ENCODE peak calls at places on chromosomes 1 and 21, in four cellular contexts. One of them, this sample, is unnamed. For H3K27me3, the result is how much of the 10 kb centered on the place peaks cover.

GRCh38 chr1:155226910-155227260 is 18.4 kb downstream of the MTX1 start:
- DNase-seq in DND-41: no peak
- DNase-seq in IMR-90: peak
- DNase-seq in fibroblast of lung: peak
- DNase-seq in this sample: no peak

GRCh38 chr1:29478046-29478791 is 241.9 kb downstream of the PTPRU start:
- DNase-seq in DND-41: no peak
- DNase-seq in IMR-90: no peak
- DNase-seq in fibroblast of lung: no peak
- DNase-seq in this sample: no peak

GRCh38 chr1:90727917-90728655 is 11.0 kb upstream of the BARHL2 start:
- DNase-seq in fibroblast of lung: no peak
- DNase-seq in IMR-90: no peak
- DNase-seq in DND-41: no peak
- DNase-seq in this sample: no peak

GRCh38 chr1:112448937-112449629 is 53.1 kb downstream of the CTTNBP2NL start:
- DNase-seq in fibroblast of lung: no peak
- DNase-seq in IMR-90: no peak
- DNase-seq in DND-41: no peak
- DNase-seq in this sample: no peak

GRCh38 chr1:246592695-246593094 is 26.4 kb downstream of the CNST start:
- DNase-seq in DND-41: no peak
- DNase-seq in fibroblast of lung: peak
- DNase-seq in IMR-90: peak
- DNase-seq in this sample: no peak

GRCh38 chr1:17233675-17234074 is 15.2 kb upstream of the PADI3 start:
- DNase-seq in fibroblast of lung: peak
- DNase-seq in DND-41: no peak
- DNase-seq in IMR-90: peak
- DNase-seq in this sample: no peak

GRCh38 chr1:153569465-153569864 is 3.8 kb upstream of the S100A2 start:
- DNase-seq in IMR-90: no peak
- DNase-seq in fibroblast of lung: no peak
- DNase-seq in DND-41: no peak
- DNase-seq in this sample: no peak

GRCh38 chr1:77230051-77230450 is 10.8 kb upstream of the PIGK start:
- DNase-seq in IMR-90: peak
- DNase-seq in DND-41: no peak
- DNase-seq in fibroblast of lung: no peak
- DNase-seq in this sample: no peak

GRCh38 chr1:84896279-84896678 is 3.3 kb upstream of the LPAR3 start:
- DNase-seq in DND-41: no peak
- DNase-seq in fibroblast of lung: no peak
- DNase-seq in IMR-90: no peak
- DNase-seq in this sample: no peak

GRCh38 chr21:40049031-40049958 is 182.1 kb downstream of the PCP4 start:
- DNase-seq in fibroblast of lung: peak
- DNase-seq in IMR-90: peak
- DNase-seq in DND-41: no peak
- DNase-seq in this sample: no peak

GRCh38 chr1:246726881-246727280 is 2.7 kb downstream of the SCCPDH start:
- DNase-seq in fibroblast of lung: no peak
- DNase-seq in DND-41: no peak
- DNase-seq in IMR-90: no peak
- DNase-seq in this sample: no peak

GRCh38 chr1:196873385-196873784 is 14.5 kb upstream of the CFHR4 start:
- DNase-seq in IMR-90: no peak
- DNase-seq in DND-41: no peak
- DNase-seq in fibroblast of lung: peak
- DNase-seq in this sample: no peak

GRCh38 chr1:85555867-85556577 is 24.5 kb upstream of the CCN1 start:
- DNase-seq in IMR-90: no peak
- DNase-seq in DND-41: no peak
- DNase-seq in fibroblast of lung: peak
- DNase-seq in this sample: no peak

GRCh38 chr1:226763741-226764264 is 24.7 kb upstream of the ITPKB start:
- DNase-seq in IMR-90: peak
- DNase-seq in fibroblast of lung: peak
- DNase-seq in DND-41: no peak
- DNase-seq in this sample: no peak

GRCh38 chr1:236536540-236536939 is 12.8 kb downstream of the LGALS8 start:
- DNase-seq in DND-41: no peak
- DNase-seq in IMR-90: no peak
- DNase-seq in fibroblast of lung: no peak
- DNase-seq in this sample: no peak

GRCh38 chr21:29504751-29505321 is 206.1 kb downstream of the BACH1 start:
- DNase-seq in IMR-90: peak
- DNase-seq in fibroblast of lung: peak
- DNase-seq in DND-41: no peak
- DNase-seq in this sample: no peak

GRCh38 chr1:17867470-17867869 is 112.3 kb downstream of the ACTL8 start:
- DNase-seq in DND-41: no peak
- DNase-seq in fibroblast of lung: no peak
- DNase-seq in IMR-90: no peak
- DNase-seq in this sample: no peak

GRCh38 chr1:91807921-91808620 is 77.9 kb downstream of the TGFBR3 start:
- DNase-seq in IMR-90: no peak
- DNase-seq in DND-41: no peak
- DNase-seq in fibroblast of lung: no peak
- DNase-seq in this sample: no peak

GRCh38 chr1:34739613-34740012 is 15.2 kb upstream of the GJB5 start:
- DNase-seq in IMR-90: no peak
- DNase-seq in fibroblast of lung: no peak
- DNase-seq in DND-41: no peak
- DNase-seq in this sample: no peak

GRCh38 chr1:164707868-164708331 is 148.9 kb downstream of the PBX1 start:
- DNase-seq in fibroblast of lung: peak
- DNase-seq in DND-41: no peak
- DNase-seq in IMR-90: peak
- DNase-seq in this sample: no peak

DNA sequence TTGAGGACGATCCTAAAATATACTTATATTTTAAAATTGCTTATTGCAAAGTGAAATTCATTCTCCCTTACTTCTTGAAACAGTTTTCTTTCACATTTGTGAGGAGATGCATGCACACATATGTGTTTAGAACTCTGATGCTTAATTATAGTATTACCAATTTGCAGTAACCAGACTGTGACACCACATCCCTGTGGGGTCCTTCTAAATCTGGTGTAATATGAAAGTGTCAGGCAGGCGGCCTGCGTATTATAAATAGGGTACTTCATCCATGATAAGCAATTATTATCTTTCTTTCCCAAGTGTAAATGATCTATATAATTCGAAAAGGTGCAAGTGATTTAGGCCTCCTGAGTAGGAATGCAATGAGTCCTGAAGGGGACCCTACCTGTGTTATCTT is 841 bp downstream of the EFCAB7 start:
- DNase-seq in IMR-90: no peak
- DNase-seq in DND-41: no peak
- DNase-seq in fibroblast of lung: no peak
- DNase-seq in this sample: no peak
- H3K4me3 ChIP-seq in IMR-90: peak
- H3K4me3 ChIP-seq in DND-41: peak
- H3K4me3 ChIP-seq in fibroblast of lung: peak
- H3K4me3 ChIP-seq in this sample: peak

GRCh38 chr1:53379662-53380002 is 51.8 kb upstream of the LRP8 start:
- DNase-seq in DND-41: no peak
- DNase-seq in fibroblast of lung: no peak
- DNase-seq in IMR-90: no peak
- DNase-seq in this sample: no peak

GRCh38 chr1:53380296-53380695 is 52.4 kb upstream of the LRP8 start:
- DNase-seq in IMR-90: no peak
- DNase-seq in fibroblast of lung: no peak
- DNase-seq in DND-41: no peak
- DNase-seq in this sample: no peak

GRCh38 chr1:53378932-53379661 is 51.2 kb upstream of the LRP8 start:
- DNase-seq in IMR-90: no peak
- DNase-seq in DND-41: no peak
- DNase-seq in fibroblast of lung: no peak
- DNase-seq in this sample: no peak

GRCh38 chr1:53383471-53383870 is 55.6 kb upstream of the LRP8 start:
- DNase-seq in DND-41: no peak
- DNase-seq in fibroblast of lung: no peak
- DNase-seq in IMR-90: no peak
- DNase-seq in this sample: no peak

DNA sequence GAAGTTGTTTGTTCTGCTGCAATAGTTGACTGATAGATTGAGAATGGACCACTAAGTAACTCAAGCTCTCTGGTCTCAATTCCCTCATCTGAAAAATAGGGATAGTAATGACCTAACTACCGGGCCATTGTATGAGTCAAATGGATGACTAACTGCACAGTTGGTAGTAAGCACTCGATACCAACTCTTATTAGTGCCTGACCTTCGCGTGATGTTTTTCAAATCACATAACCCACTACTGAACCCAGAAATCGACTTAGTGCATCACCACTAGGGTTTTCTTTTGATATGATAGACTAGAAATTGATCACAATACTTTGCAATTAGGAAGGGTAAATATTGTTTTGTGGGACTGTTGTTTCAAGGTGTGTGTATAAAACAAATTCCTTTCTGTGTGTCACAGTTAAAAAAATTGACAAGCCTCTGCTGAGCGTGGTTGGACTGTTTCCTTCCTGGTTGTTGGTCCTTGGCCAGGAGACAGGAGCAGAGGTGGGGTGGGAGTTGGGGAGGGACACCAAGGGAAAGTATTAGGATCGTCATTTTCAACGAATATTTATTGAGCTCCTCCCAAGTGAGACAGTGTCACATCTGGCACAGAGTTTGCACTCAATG is 54.0 kb upstream of the LRP8 start:
- DNase-seq in DND-41: no peak
- DNase-seq in IMR-90: peak
- DNase-seq in fibroblast of lung: peak
- DNase-seq in this sample: no peak
- H3K27me3 ChIP-seq in DND-41: under half
- H3K27me3 ChIP-seq in IMR-90: under half
- H3K27me3 ChIP-seq in fibroblast of lung: under half
- H3K27me3 ChIP-seq in this sample: under half

DNA sequence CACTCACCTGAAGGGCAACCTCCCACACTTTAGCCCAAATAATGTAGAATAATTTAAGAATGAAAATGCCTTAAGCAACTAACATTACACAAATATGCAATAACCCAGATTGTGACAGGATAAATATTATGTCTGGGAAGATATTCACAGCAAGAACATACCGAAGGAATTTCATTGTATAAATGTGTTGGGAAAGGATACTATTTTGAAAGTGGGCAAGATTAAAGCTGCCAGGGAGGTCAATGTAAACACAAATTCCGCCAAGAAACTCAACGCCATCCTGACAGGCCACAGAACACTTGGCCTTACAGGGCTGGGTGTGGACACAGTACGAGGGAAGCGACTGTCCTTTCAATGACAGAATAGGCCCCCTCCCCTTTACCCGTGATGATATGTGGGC is 173.3 kb downstream of the RUNX1 start:
- DNase-seq in fibroblast of lung: no peak
- DNase-seq in DND-41: no peak
- DNase-seq in IMR-90: peak
- DNase-seq in this sample: no peak
- H3K4me3 ChIP-seq in fibroblast of lung: peak
- H3K4me3 ChIP-seq in DND-41: no peak
- H3K4me3 ChIP-seq in IMR-90: no peak
- H3K4me3 ChIP-seq in this sample: no peak

GRCh38 chr21:14545906-14546480 is at the start of gene SAMSN1:
- DNase-seq in IMR-90: no peak
- DNase-seq in DND-41: peak
- DNase-seq in fibroblast of lung: no peak
- DNase-seq in this sample: no peak

GRCh38 chr21:14551741-14552140 is 5.6 kb upstream of the SAMSN1 start:
- DNase-seq in DND-41: no peak
- DNase-seq in IMR-90: no peak
- DNase-seq in fibroblast of lung: no peak
- DNase-seq in this sample: no peak

GRCh38 chr21:14547834-14548513 is 1.9 kb upstream of the SAMSN1 start:
- DNase-seq in fibroblast of lung: no peak
- DNase-seq in IMR-90: no peak
- DNase-seq in DND-41: no peak
- DNase-seq in this sample: no peak

GRCh38 chr21:14550200-14550599 is 4.1 kb upstream of the SAMSN1 start:
- DNase-seq in DND-41: peak
- DNase-seq in fibroblast of lung: no peak
- DNase-seq in IMR-90: no peak
- DNase-seq in this sample: no peak

GRCh38 chr21:14548751-14549150 is 2.6 kb upstream of the SAMSN1 start:
- DNase-seq in DND-41: no peak
- DNase-seq in IMR-90: no peak
- DNase-seq in fibroblast of lung: no peak
- DNase-seq in this sample: no peak
- H3K27me3 ChIP-seq in DND-41: under half
- H3K27me3 ChIP-seq in IMR-90: under half
- H3K27me3 ChIP-seq in fibroblast of lung: under half
- H3K27me3 ChIP-seq in this sample: under half

DNA sequence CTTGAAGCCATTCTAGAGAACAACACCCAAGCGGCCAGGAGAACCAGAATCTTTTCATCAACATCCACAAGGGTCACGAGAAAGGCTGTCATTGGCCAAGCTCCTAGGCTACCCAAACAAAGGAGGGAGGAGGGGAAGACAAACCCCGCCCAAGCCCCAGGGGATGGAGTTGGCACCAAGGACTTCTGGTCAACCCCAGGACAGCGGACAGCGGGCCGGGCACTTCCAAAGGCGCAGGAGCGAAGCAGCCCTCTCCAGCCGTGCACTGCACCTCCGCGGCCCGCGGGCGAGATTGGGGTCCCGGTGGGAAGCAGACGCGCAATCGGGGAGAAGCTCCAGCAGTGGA is at the start of gene CLIC6:
- DNase-seq in DND-41: no peak
- DNase-seq in IMR-90: no peak
- DNase-seq in fibroblast of lung: no peak
- DNase-seq in this sample: no peak
- H3K4me3 ChIP-seq in DND-41: no peak
- H3K4me3 ChIP-seq in IMR-90: peak
- H3K4me3 ChIP-seq in fibroblast of lung: peak
- H3K4me3 ChIP-seq in this sample: peak

GRCh38 chr1:4853930-4854329 is 199.5 kb downstream of the AJAP1 start:
- DNase-seq in IMR-90: no peak
- DNase-seq in DND-41: no peak
- DNase-seq in fibroblast of lung: no peak
- DNase-seq in this sample: no peak
- H3K27me3 ChIP-seq in IMR-90: under half
- H3K27me3 ChIP-seq in DND-41: under half
- H3K27me3 ChIP-seq in fibroblast of lung: under half
- H3K27me3 ChIP-seq in this sample: under half